ENCODE peak calls at places on chromosomes 3 and 15, in four cellular contexts. One of them, this sample, is unnamed.

GRCh38 chr3:194598771-194599557 is 34.3 kb downstream of the TMEM44 start:
- DNase-seq in tibial artery: no peak
- DNase-seq in progenitor cell of endocrine pancreas: no peak
- DNase-seq in neural progenitor cell: no peak
- DNase-seq in this sample: no peak

GRCh38 chr3:72307438-72308105 is 522.6 kb upstream of the PROK2 start:
- DNase-seq in tibial artery: no peak
- DNase-seq in progenitor cell of endocrine pancreas: no peak
- DNase-seq in neural progenitor cell: no peak
- DNase-seq in this sample: no peak

GRCh38 chr3:23668430-23668904 is 137.3 kb upstream of the UBE2E1 start:
- DNase-seq in tibial artery: no peak
- DNase-seq in progenitor cell of endocrine pancreas: no peak
- DNase-seq in neural progenitor cell: no peak
- DNase-seq in this sample: no peak

GRCh38 chr3:153285194-153285641 is 123.2 kb downstream of the RAP2B start:
- DNase-seq in tibial artery: no peak
- DNase-seq in progenitor cell of endocrine pancreas: no peak
- DNase-seq in neural progenitor cell: peak; percentile 29
- DNase-seq in this sample: peak; percentile 51

GRCh38 chr3:56042326-56042951 is 425.8 kb downstream of the ERC2 start:
- DNase-seq in progenitor cell of endocrine pancreas: no peak
- DNase-seq in neural progenitor cell: peak; percentile 62
- DNase-seq in tibial artery: no peak
- DNase-seq in this sample: peak; percentile 78

GRCh38 chr3:57911588-57911987 is 96.6 kb upstream of the FLNB start:
- DNase-seq in tibial artery: no peak
- DNase-seq in neural progenitor cell: no peak
- DNase-seq in progenitor cell of endocrine pancreas: no peak
- DNase-seq in this sample: no peak

GRCh38 chr3:195895078-195895899 is 13.1 kb downstream of the TNK2 start:
- DNase-seq in neural progenitor cell: peak; percentile 61
- DNase-seq in progenitor cell of endocrine pancreas: peak; percentile 52
- DNase-seq in tibial artery: peak; percentile 54
- DNase-seq in this sample: peak; percentile 60

GRCh38 chr15:68220967-68221366 is 8.6 kb downstream of the CLN6 start:
- DNase-seq in neural progenitor cell: no peak
- DNase-seq in progenitor cell of endocrine pancreas: no peak
- DNase-seq in tibial artery: no peak
- DNase-seq in this sample: no peak

GRCh38 chr3:114660124-114660523 is 366.3 kb downstream of the TIGIT start:
- DNase-seq in progenitor cell of endocrine pancreas: no peak
- DNase-seq in neural progenitor cell: peak; percentile 29
- DNase-seq in tibial artery: peak; percentile 24
- DNase-seq in this sample: no peak

GRCh38 chr3:58422756-58423324 is 10.8 kb downstream of the PDHB start:
- DNase-seq in tibial artery: no peak
- DNase-seq in progenitor cell of endocrine pancreas: no peak
- DNase-seq in neural progenitor cell: no peak
- DNase-seq in this sample: peak; percentile 71

GRCh38 chr15:101251830-101252820 is at the start of gene CHSY1:
- DNase-seq in progenitor cell of endocrine pancreas: peak; percentile 74
- DNase-seq in neural progenitor cell: peak; percentile 85
- DNase-seq in tibial artery: peak; percentile 92
- DNase-seq in this sample: peak; percentile 69
- TF ChIP-seq CTCF in progenitor cell of endocrine pancreas: no peak
- TF ChIP-seq CTCF in neural progenitor cell: peak; percentile 15
- TF ChIP-seq CTCF in tibial artery: peak; percentile 10
- TF ChIP-seq CTCF in this sample: no peak

GRCh38 chr3:129650256-129650872 is 43.9 kb upstream of the PLXND1 start:
- DNase-seq in progenitor cell of endocrine pancreas: peak; percentile 39
- DNase-seq in tibial artery: peak; percentile 79
- DNase-seq in neural progenitor cell: peak; percentile 75
- DNase-seq in this sample: peak; percentile 91
- TF ChIP-seq CTCF in progenitor cell of endocrine pancreas: peak; percentile 70
- TF ChIP-seq CTCF in tibial artery: peak; percentile 84
- TF ChIP-seq CTCF in neural progenitor cell: peak; percentile 74
- TF ChIP-seq CTCF in this sample: peak; percentile 86

GRCh38 chr3:107660316-107660976 is 137.7 kb downstream of the BBX start:
- DNase-seq in neural progenitor cell: peak; percentile 32
- DNase-seq in tibial artery: no peak
- DNase-seq in progenitor cell of endocrine pancreas: no peak
- DNase-seq in this sample: no peak
- TF ChIP-seq CTCF in neural progenitor cell: peak; percentile 69
- TF ChIP-seq CTCF in tibial artery: peak; percentile 51
- TF ChIP-seq CTCF in progenitor cell of endocrine pancreas: peak; percentile 72
- TF ChIP-seq CTCF in this sample: no peak

GRCh38 chr3:51966941-51967383 is 292 bp downstream of the PCBP4 start:
- DNase-seq in progenitor cell of endocrine pancreas: no peak
- DNase-seq in tibial artery: no peak
- DNase-seq in neural progenitor cell: no peak
- DNase-seq in this sample: no peak
- TF ChIP-seq CTCF in progenitor cell of endocrine pancreas: no peak
- TF ChIP-seq CTCF in tibial artery: no peak
- TF ChIP-seq CTCF in neural progenitor cell: no peak
- TF ChIP-seq CTCF in this sample: no peak

DNA sequence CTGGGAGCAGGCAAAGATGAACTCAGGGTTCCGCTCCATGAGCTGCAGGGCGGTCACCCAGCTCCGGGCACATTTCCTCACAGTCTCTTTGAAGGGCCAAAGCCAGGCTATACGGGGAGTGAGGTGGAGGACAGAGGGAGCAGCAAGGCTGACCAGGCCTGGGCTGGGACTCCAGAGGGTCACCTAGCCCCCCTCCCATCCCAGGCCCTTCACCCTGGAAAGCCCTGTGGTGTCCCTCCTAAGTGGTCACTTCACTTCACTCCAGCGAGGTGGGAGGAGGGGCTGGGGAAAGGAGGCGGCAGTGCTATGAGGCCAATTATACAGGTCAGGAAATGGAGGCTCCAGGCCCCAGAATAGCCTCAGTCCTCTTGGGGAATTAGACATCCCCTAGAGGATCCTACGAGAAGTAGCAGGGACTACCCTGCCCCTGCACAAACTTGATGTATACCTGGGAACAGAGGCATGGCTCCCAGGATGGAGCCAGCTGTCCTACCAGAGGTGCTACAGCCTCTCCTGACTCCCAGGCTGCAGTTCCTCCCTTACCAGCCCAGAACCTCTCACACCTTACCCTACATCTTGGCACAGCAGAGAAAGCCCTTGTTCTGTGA is 5.7 kb downstream of the MAN2C1 start:
- DNase-seq in progenitor cell of endocrine pancreas: no peak
- DNase-seq in neural progenitor cell: no peak
- DNase-seq in tibial artery: peak; percentile 9
- DNase-seq in this sample: peak; percentile 55
- TF ChIP-seq CTCF in progenitor cell of endocrine pancreas: no peak
- TF ChIP-seq CTCF in neural progenitor cell: no peak
- TF ChIP-seq CTCF in tibial artery: no peak
- TF ChIP-seq CTCF in this sample: no peak

GRCh38 chr3:101778385-101779046 is 495 bp upstream of the NXPE3 start:
- DNase-seq in tibial artery: no peak
- DNase-seq in neural progenitor cell: no peak
- DNase-seq in progenitor cell of endocrine pancreas: no peak
- DNase-seq in this sample: no peak
- TF ChIP-seq CTCF in tibial artery: no peak
- TF ChIP-seq CTCF in neural progenitor cell: no peak
- TF ChIP-seq CTCF in progenitor cell of endocrine pancreas: no peak
- TF ChIP-seq CTCF in this sample: no peak

GRCh38 chr3:197186887-197187588 is 111.4 kb downstream of the DLG1 start:
- DNase-seq in progenitor cell of endocrine pancreas: no peak
- DNase-seq in tibial artery: no peak
- DNase-seq in neural progenitor cell: peak; percentile 71
- DNase-seq in this sample: peak; percentile 79
- TF ChIP-seq CTCF in progenitor cell of endocrine pancreas: peak; percentile 88
- TF ChIP-seq CTCF in tibial artery: peak; percentile 77
- TF ChIP-seq CTCF in neural progenitor cell: peak; percentile 89
- TF ChIP-seq CTCF in this sample: peak; percentile 97

DNA sequence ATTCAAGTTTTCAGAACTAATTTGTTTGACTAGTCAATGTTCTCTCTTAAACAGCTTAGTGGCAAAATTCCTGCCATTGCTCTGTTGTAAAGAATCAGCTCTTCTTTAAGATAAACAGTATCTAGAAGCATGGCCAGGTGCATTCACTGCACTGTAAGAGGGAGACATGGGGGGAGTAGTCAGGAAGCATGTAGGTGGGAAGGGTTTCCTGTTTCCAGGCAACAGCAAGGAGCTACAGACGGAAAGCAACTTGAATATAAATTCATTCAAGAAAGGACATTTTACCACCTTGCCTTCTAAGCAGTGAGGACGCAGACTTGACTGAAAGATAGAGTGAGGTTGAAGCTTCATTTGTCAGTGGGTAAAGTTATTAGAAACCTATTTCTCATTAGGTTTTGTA is 55.3 kb downstream of the BBX start:
- DNase-seq in tibial artery: no peak
- DNase-seq in neural progenitor cell: no peak
- DNase-seq in progenitor cell of endocrine pancreas: no peak
- DNase-seq in this sample: peak; percentile 54
- TF ChIP-seq CTCF in tibial artery: no peak
- TF ChIP-seq CTCF in neural progenitor cell: no peak
- TF ChIP-seq CTCF in progenitor cell of endocrine pancreas: no peak
- TF ChIP-seq CTCF in this sample: no peak

DNA sequence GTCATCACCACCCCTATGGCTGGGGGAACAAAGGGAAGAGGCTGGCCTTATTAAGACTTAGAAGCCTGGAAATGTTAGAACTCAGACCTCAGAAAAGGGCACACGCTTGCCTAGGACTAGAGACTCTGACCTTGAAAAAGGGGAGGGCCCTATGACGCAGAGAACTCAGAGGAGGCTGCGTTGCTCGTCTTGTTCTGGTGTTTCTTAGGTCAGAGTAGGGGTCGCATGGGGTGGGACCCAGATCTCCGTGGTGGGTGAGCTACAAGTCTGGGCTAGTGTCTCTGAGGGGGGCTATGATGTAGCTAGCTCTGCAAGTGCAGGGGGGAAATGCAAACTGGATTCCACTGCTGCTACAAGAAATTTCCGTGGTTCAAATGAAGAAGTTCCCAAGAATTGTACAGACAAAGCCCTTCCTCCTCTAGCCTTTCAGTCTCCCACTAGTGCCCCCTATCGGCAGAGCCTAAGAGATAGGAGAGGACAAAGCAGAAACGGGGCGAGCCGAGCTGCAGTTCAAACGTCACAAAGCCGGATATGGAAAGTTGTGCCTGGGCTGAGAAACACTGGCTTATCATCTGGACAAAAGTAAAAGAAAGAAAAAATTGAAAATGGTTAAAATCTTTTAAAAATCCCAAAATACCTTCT is 392.9 kb upstream of the ROBO2 start:
- DNase-seq in neural progenitor cell: peak; percentile 45
- DNase-seq in progenitor cell of endocrine pancreas: no peak
- DNase-seq in tibial artery: no peak
- DNase-seq in this sample: peak; percentile 90
- TF ChIP-seq CTCF in neural progenitor cell: peak; percentile 47
- TF ChIP-seq CTCF in progenitor cell of endocrine pancreas: no peak
- TF ChIP-seq CTCF in tibial artery: no peak
- TF ChIP-seq CTCF in this sample: peak; percentile 85

DNA sequence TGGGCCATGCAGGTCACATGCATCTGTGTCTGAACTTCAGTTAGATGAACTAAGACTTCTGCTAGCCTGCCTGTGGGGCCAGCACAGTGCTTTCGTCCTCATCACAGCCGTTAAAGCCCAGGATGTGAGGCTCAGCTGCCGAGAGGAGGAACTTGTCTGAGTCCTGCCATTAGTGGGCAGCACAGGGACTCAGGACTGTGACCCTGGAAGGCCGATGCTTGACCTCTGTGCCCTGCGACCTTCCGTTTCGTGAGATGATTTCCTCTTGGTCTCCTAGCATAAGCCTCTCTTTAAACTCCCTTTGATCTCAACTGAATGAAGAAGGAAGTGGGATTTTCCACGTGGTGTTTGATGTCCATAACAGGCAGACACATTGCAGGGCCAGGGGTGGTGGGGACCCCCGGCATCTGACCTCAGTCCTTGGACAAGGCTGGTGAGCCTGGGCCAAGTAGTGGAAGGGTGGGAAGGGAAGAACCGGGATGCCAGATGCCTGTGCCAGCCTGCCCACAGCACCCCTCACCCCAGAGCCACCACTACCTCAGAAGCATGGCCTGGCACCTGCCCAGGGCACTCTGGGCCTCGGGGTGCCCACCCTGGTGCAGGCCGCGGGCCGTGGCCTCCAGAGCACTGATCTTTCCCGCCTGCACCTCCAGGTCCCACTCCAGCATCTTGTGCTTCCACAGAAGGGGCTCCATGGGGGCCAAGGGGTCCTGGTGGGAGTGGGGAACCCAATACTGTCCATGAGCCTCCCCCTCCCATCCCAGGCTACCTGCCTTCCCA is 21.6 kb downstream of the PLA2G4B start:
- DNase-seq in progenitor cell of endocrine pancreas: no peak
- DNase-seq in neural progenitor cell: peak; percentile 51
- DNase-seq in tibial artery: no peak
- DNase-seq in this sample: no peak
- TF ChIP-seq CTCF in progenitor cell of endocrine pancreas: no peak
- TF ChIP-seq CTCF in neural progenitor cell: peak; percentile 36
- TF ChIP-seq CTCF in tibial artery: no peak
- TF ChIP-seq CTCF in this sample: peak; percentile 19

This sample was measured in GM23338.